ENCODE peak calls at places on chromosomes 3 and 15, in seven cellular contexts. S is right lobe of liver, U is thyroid gland, T is ovary, N is fibroblast of lung, F is tibial nerve, G is endothelial cell of umbilical vein. K is an unnamed sample. For H3K27me3 and H3K4me1, the result is how much of the 10 kb centered on the place peaks cover.

GRCh38 chr15:30043211-30043655 is 39.5 kb upstream of the GOLGA8J start:
- DNase-seq in T (no peak), N (peak), G (peak), U (peak), F (no peak), S (no peak), K (peak)

GRCh38 chr15:45417303-45417950 is 39.1 kb upstream of the GATM start:
- DNase-seq in N (no peak), T (no peak), S (no peak), G (no peak), U (no peak), F (no peak), K (no peak)

GRCh38 chr3:50525191-50525590 is 21.8 kb upstream of the CACNA2D2 start:
- DNase-seq in F (no peak), T (no peak), U (no peak), G (no peak), S (no peak), N (no peak), K (no peak)

GRCh38 chr3:5687230-5687629 is 499.7 kb downstream of the EDEM1 start:
- DNase-seq in F (no peak), U (no peak), G (no peak), S (no peak), T (no peak), N (no peak), K (no peak)

GRCh38 chr3:108089544-108089943 is 1.3 kb downstream of the CD47 start:
- DNase-seq in S (no peak), T (no peak), U (no peak), N (peak), G (peak), F (no peak), K (peak)

GRCh38 chr3:15630646-15631350 is 29.3 kb downstream of the BTD start:
- DNase-seq in T (no peak), S (no peak), G (peak), N (peak), F (no peak), U (peak), K (no peak)

GRCh38 chr3:12882336-12883310 is 41.3 kb upstream of the RPL32 start:
- DNase-seq in N (no peak), U (no peak), T (no peak), F (no peak), S (no peak), G (no peak), K (no peak)

GRCh38 chr3:43995078-43995928 is 246.4 kb upstream of the TOPAZ1 start:
- DNase-seq in F (no peak), G (no peak), T (no peak), U (peak), S (no peak), N (peak), K (no peak)

GRCh38 chr3:111582114-111582461 is 13.1 kb downstream of the ZBED2 start:
- DNase-seq in N (peak), F (no peak), T (no peak), S (no peak), U (peak), G (no peak), K (no peak)

GRCh38 chr15:64351265-64351664 is 4.7 kb downstream of the CSNK1G1 start:
- DNase-seq in F (no peak), S (no peak), G (peak), T (no peak), U (no peak), N (peak), K (no peak)

GRCh38 chr3:189288348-189289235 is 116.8 kb downstream of the TPRG1 start:
- DNase-seq in G (no peak), F (no peak), S (no peak), T (no peak), N (no peak), U (no peak), K (no peak)

GRCh38 chr3:48695113-48695753 is 9.5 kb upstream of the NCKIPSD start:
- DNase-seq in T (peak), G (peak), F (peak), U (peak), S (peak), N (peak), K (no peak)

DNA sequence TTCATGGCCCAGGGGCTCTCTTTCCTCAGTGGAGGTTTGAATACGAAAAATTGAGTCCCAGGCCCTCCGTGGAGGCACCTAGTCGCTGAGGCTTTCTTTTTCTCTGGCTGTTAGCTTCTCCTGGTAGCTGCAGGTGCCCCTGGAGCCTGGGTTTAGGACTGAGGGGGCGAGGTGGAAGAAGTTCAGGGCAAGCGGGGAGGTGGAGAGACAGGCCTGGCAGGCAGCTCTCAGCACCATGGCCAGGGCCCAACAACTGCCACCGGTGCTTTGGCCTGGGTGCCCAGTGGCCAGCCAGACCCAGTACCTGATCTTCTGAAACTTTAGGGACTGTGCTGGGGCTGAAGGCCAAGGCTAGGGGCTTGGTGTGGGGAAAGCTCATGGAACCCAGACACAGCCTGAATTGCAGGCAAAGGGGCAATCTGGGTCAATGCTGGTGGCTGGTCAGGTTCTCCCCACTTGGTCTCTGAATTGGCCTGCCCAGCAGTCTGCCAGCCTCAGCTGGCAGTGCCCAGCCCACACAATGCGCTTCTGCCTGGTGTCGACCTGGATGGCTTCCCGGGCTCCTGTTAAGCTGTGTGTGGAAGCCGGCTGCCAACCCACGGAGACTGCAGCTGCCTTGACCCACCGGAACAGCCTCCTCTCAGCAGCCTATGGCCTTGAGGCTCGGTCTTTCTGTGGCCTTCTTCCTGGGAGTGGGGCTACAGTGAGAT is 30.3 kb upstream of the POLG start:
- DNase-seq in G (no peak), T (no peak), N (no peak), U (no peak), S (no peak), F (no peak), K (no peak)
- H3K27me3 ChIP-seq in G (half or more), T (under half), N (half or more), U (half or more), S (half or more), F (under half), K (under half)

DNA sequence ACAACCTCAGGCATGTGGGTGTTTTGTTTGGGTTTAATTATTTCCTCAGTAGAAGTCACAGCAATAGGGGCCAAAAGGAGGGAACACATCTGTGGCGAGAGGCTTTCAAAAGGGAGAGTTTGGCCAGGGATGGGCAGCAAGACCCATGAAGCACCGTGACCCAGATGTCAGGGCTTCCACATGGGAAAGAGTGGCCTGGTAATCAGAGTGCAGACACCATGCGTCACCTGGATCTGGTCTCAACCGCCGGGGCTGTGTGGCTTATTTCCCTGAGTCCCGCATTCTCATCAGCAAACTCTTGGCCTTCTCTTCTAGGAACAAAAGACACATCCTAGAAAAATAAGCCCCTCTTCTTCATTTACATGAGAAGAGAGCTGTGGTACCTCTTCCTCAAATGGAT is 12.4 kb upstream of the MUSTN1 start:
- DNase-seq in T (no peak), S (no peak), F (no peak), U (no peak), G (no peak), N (no peak), K (no peak)
- H3K4me1 ChIP-seq in T (under half), S (under half), F (under half), U (under half), G (under half), N (under half), K (under half)

DNA sequence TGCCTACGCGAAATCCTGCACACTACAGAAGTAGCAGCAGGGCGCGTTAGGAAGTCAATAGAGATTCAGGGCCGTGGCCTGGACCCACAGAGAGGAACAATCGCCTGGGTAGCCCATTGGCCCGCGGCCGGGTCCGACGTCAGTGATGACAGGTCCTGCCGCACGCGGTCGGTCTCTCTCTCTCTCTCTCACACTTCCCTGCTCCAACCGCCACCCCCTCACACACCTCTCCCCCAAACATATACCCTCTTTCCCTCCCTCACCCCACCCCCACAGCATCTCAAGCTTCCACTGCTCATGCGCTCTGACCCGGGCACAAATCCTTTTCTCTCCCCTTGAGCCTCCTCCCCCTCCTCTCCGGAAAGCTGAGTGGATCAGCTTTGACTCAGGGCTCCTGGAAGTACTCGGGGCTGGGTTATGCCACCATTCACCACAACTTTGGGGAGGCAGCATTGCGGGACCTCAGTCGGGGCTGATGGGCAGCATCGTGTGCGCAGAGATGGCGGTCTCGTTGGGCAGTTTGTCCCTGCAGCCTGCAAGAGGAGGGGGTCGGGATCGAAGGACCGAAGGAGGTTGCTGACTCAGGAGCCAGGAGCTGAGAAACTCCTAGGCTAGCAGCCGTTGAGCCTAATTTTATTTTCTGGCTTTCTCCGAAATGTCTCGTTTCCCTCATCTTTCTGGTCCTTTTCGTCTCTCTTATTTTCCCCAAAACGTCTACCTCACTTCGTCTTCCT is 9.0 kb downstream of the ZIC4 start:
- DNase-seq in T (no peak), S (no peak), U (no peak), G (no peak), F (no peak), N (peak), K (no peak)
- H3K4me3 ChIP-seq in T (no peak), S (no peak), U (no peak), G (no peak), F (no peak), N (no peak), K (no peak)

GRCh38 chr3:117964814-117965213 is 1069.8 kb downstream of the IGSF11 start:
- DNase-seq in F (no peak), G (no peak), U (no peak), S (no peak), T (no peak), N (no peak), K (no peak)
- H3K27me3 ChIP-seq in F (under half), G (under half), U (under half), S (under half), T (under half), N (under half), K (under half)

DNA sequence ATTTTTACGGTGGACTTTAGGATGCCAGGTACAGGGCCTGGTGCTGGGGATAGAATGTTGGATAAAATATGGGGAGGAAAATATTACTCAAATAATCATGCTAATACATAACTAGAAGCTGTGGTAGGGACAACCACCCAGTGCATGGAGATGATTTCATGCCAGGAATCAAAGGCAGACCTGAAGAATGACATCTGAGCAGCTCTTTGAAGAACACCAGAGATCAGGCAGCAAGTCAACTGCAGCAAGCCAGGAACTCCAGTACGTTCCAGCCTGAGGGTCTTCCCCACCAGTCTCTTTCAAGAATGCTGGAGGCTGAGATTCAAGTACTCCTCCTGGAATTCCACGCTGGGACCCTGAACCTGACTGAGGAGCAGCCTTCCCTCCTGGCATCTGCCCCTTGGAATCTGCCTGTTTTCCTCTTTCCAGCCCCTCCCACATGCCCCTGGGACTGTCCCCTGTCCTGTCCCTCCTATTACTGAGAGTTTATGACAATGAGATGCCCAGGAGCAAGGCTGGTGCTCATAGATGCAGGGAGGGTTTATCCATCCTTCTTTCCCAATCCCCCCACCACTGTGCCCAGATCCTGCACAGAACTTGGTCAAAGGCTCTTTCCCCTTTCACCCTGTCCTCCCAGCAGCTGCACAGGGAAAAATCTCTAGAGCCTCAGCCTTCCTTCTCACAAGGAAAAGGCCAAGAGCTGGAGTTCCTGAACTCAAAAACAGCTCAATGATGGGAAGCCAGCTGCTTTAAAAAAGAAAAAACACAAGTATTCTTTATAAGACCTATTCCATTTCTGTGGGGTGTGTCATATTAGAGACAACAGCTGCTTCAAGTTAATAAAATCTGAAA is 68.0 kb downstream of the PDZRN3 start:
- DNase-seq in T (no peak), U (no peak), S (no peak), G (no peak), N (no peak), F (no peak), K (no peak)
- H3K4me1 ChIP-seq in T (under half), U (under half), S (under half), G (under half), N (under half), F (under half), K (under half)

GRCh38 chr3:76039431-76039830 is 254.1 kb upstream of the ZNF717 start:
- DNase-seq in N (peak), G (no peak), F (no peak), S (no peak), T (no peak), U (no peak), K (no peak)

GRCh38 chr3:76043746-76044145 is 258.4 kb upstream of the ZNF717 start:
- DNase-seq in U (no peak), T (no peak), G (no peak), F (no peak), N (no peak), S (no peak), K (no peak)

GRCh38 chr3:76040946-76041345 is 255.6 kb upstream of the ZNF717 start:
- DNase-seq in F (no peak), T (no peak), G (no peak), U (no peak), N (peak), S (no peak), K (no peak)

GRCh38 chr3:76034652-76035051 is 249.3 kb upstream of the ZNF717 start:
- DNase-seq in F (no peak), N (no peak), T (no peak), U (no peak), G (no peak), S (no peak), K (no peak)

GRCh38 chr3:76038949-76039348 is 253.6 kb upstream of the ZNF717 start:
- DNase-seq in F (no peak), N (no peak), S (no peak), U (no peak), G (no peak), T (no peak), K (no peak)
- H3K4me3 ChIP-seq in F (no peak), N (no peak), S (no peak), U (no peak), G (no peak), T (no peak), K (no peak)

DNA sequence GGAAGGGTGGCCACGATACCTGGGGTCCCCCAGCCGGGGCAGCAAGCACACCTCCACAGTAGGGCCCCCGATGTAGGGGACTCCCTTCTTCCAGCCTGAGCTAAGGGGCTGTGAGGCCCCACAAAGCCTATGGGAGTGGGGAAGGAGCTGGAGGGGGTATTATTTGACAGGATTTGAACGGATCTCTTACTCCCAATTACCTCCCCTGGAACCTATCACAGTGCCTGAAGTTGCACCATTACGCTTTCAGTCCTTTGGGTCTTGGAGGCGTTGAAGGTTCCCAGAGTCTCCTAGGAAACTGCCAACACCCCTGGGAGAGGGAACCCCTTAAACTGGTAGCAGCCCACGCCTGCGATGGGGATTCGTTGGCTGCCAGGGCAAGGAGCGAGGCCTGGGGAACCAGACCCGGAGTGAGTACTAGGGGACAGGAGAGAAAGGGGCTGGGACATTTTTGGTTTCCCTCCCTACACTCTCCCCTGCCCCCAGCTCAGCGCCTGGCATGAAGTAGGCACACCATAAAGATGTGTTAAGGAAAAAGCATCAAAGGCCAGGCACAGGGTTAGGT is 409 bp upstream of the LHFPL4 start:
- DNase-seq in U (no peak), S (no peak), N (no peak), T (no peak), F (no peak), G (no peak), K (no peak)
- H3K27me3 ChIP-seq in U (under half), S (under half), N (under half), T (under half), F (under half), G (under half), K (under half)

GRCh38 chr15:77986891-77987764 is 90.4 kb downstream of the TBC1D2B start:
- DNase-seq in F (no peak), U (no peak), G (no peak), S (peak), T (no peak), N (no peak), K (no peak)
- H3K4me1 ChIP-seq in F (under half), U (under half), G (under half), S (under half), T (under half), N (under half), K (under half)

GRCh38 chr3:129934234-129935123 is 40.0 kb upstream of the TRH start:
- DNase-seq in F (no peak), S (peak), N (no peak), G (peak), T (peak), U (peak), K (peak)
- H3K4me3 ChIP-seq in F (no peak), S (peak), N (peak), G (no peak), T (no peak), U (no peak), K (no peak)